ENCODE peak calls at places on chromosomes 12 and 14, in ten cellular contexts. M is ascending aorta, F is IMR-90, V is endothelial cell of umbilical vein, X is lower lobe of right lung, D is H9, P is thoracic aorta, K is body of pancreas, Y is vagina, I is tibial artery. C is an unnamed sample. For H3K27me3, the result is how much of the 10 kb centered on the place peaks cover.

GRCh38 chr12:47984331-47984801 is 19.9 kb downstream of the COL2A1 start:
- DNase-seq in M (no peak), F (no peak), V (no peak), X (no peak), D (no peak), P (no peak), K (no peak), Y (no peak), I (no peak), C (no peak)

GRCh38 chr12:31582155-31582554 is 8.8 kb downstream of the DENND5B start:
- DNase-seq in M (no peak), F (peak), V (no peak), X (no peak), D (no peak), P (no peak), K (no peak), Y (no peak), I (no peak), C (no peak)

GRCh38 chr14:106039400-106039799 is 513.0 kb downstream of the TMEM121 start:
- DNase-seq in M (no peak), F (no peak), V (no peak), X (peak), D (no peak), P (no peak), K (peak), Y (no peak), I (no peak), C (peak)

GRCh38 chr14:75450381-75451276 is 22.8 kb downstream of the JDP2 start:
- DNase-seq in M (peak), F (peak), V (peak), X (peak), D (no peak), P (no peak), K (peak), Y (no peak), I (no peak), C (no peak)

GRCh38 chr14:90109858-90110257 is 48.1 kb downstream of the KCNK13 start:
- DNase-seq in M (no peak), F (no peak), V (no peak), X (no peak), D (peak), P (no peak), K (no peak), Y (no peak), I (no peak), C (no peak)

GRCh38 chr12:53476769-53477209 is 22.5 kb downstream of the MAP3K12 start:
- DNase-seq in M (no peak), F (no peak), V (peak), X (no peak), D (no peak), P (no peak), K (no peak), Y (no peak), I (no peak), C (no peak)

GRCh38 chr12:111454311-111454710 is 48.6 kb downstream of the SH2B3 start:
- DNase-seq in M (no peak), F (no peak), V (no peak), X (no peak), D (no peak), P (no peak), K (no peak), Y (no peak), I (no peak), C (no peak)

GRCh38 chr12:47022296-47022695 is 57.1 kb upstream of the PCED1B start:
- DNase-seq in M (no peak), F (peak), V (peak), X (no peak), D (no peak), P (no peak), K (no peak), Y (no peak), I (no peak), C (no peak)

GRCh38 chr12:1346126-1346525 is 248.3 kb downstream of the FBXL14 start:
- DNase-seq in M (no peak), F (peak), V (no peak), X (no peak), D (no peak), P (no peak), K (no peak), Y (no peak), I (no peak), C (no peak)

GRCh38 chr14:31243860-31244259 is 36.3 kb upstream of the HECTD1 start:
- DNase-seq in M (no peak), F (no peak), V (no peak), X (no peak), D (peak), P (no peak), K (no peak), Y (no peak), I (no peak), C (no peak)

GRCh38 chr12:105014603-105015002 is 28.5 kb downstream of the NOPCHAP1 start:
- DNase-seq in M (no peak), F (no peak), V (no peak), X (no peak), D (no peak), P (no peak), K (no peak), Y (no peak), I (no peak), C (no peak)

GRCh38 chr12:114220311-114220710 is 185.6 kb downstream of the TBX5 start:
- DNase-seq in M (no peak), F (no peak), V (no peak), X (no peak), D (no peak), P (no peak), K (no peak), Y (no peak), I (no peak), C (no peak)

GRCh38 chr12:122891661-122892525 is 4.0 kb downstream of the VPS37B start:
- DNase-seq in M (peak), F (peak), V (peak), X (no peak), D (peak), P (no peak), K (no peak), Y (no peak), I (no peak), C (no peak)

GRCh38 chr12:20508362-20508761 is 140.0 kb downstream of the PDE3A start:
- DNase-seq in M (no peak), F (peak), V (no peak), X (no peak), D (no peak), P (no peak), K (no peak), Y (no peak), I (no peak), C (no peak)

GRCh38 chr14:81161749-81162148 is 59.0 kb downstream of the GTF2A1 start:
- DNase-seq in M (no peak), F (no peak), V (no peak), X (no peak), D (no peak), P (no peak), K (no peak), Y (no peak), I (no peak), C (no peak)

GRCh38 chr12:99611117-99611516 is 36.4 kb upstream of the GARIN6 start:
- DNase-seq in M (no peak), F (no peak), V (no peak), X (no peak), D (no peak), P (no peak), K (no peak), Y (no peak), I (no peak), C (no peak)

GRCh38 chr14:36647827-36648753 is 13.6 kb upstream of the PAX9 start:
- DNase-seq in M (no peak), F (peak), V (peak), X (no peak), D (peak), P (no peak), K (no peak), Y (no peak), I (no peak), C (no peak)

GRCh38 chr14:64727551-64728071 is 23.4 kb downstream of the PLEKHG3 start:
- DNase-seq in M (no peak), F (no peak), V (no peak), X (no peak), D (no peak), P (no peak), K (peak), Y (no peak), I (no peak), C (no peak)

GRCh38 chr12:14256555-14257169 is 108.8 kb upstream of the ATF7IP start:
- DNase-seq in M (peak), F (peak), V (peak), X (peak), D (peak), P (peak), K (peak), Y (no peak), I (peak), C (peak)

GRCh38 chr12:109088818-109089217 is 4.5 kb downstream of the ALKBH2 start:
- DNase-seq in M (no peak), F (peak), V (no peak), X (no peak), D (no peak), P (no peak), K (no peak), Y (no peak), I (no peak), C (no peak)

GRCh38 chr14:32468955-32469354 is 139.9 kb downstream of the AKAP6 start:
- DNase-seq in M (no peak), F (peak), V (peak), X (no peak), D (no peak), P (no peak), K (peak), Y (no peak), I (peak), C (no peak)

GRCh38 chr14:63076476-63076875 is 31.2 kb upstream of the KCNH5 start:
- DNase-seq in M (no peak), F (peak), V (no peak), X (no peak), D (no peak), P (no peak), K (no peak), Y (no peak), I (no peak), C (no peak)

GRCh38 chr12:50057000-50057841 is at the start of gene ASIC1:
- DNase-seq in M (peak), F (peak), V (peak), X (peak), D (peak), P (no peak), K (peak), Y (no peak), I (peak), C (peak)

GRCh38 chr14:49999216-49999761 is 106.4 kb downstream of the ARF6 start:
- DNase-seq in M (peak), F (peak), V (peak), X (peak), D (peak), P (peak), K (peak), Y (no peak), I (peak), C (peak)

GRCh38 chr12:124642105-124642504 is 74.7 kb upstream of the NCOR2 start:
- DNase-seq in M (no peak), F (no peak), V (no peak), X (no peak), D (no peak), P (no peak), K (no peak), Y (no peak), I (no peak), C (no peak)

GRCh38 chr12:94374124-94374523 is 85.5 kb downstream of the CEP83 start:
- DNase-seq in M (no peak), F (no peak), V (no peak), X (no peak), D (no peak), P (no peak), K (no peak), Y (no peak), I (no peak), C (no peak)

GRCh38 chr14:33611405-33612183 is 339.3 kb downstream of the EGLN3 start:
- DNase-seq in M (no peak), F (no peak), V (peak), X (no peak), D (peak), P (no peak), K (no peak), Y (no peak), I (no peak), C (no peak)

GRCh38 chr12:53207042-53207441 is at the start of gene ITGB7:
- DNase-seq in M (no peak), F (no peak), V (no peak), X (no peak), D (no peak), P (no peak), K (no peak), Y (no peak), I (no peak), C (peak)

GRCh38 chr14:56185991-56186390 is 67.8 kb downstream of the PELI2 start:
- DNase-seq in M (no peak), F (no peak), V (no peak), X (no peak), D (no peak), P (no peak), K (peak), Y (no peak), I (no peak), C (no peak)

GRCh38 chr12:113228394-113229028 is 7.2 kb downstream of the TPCN1 start:
- DNase-seq in M (no peak), F (no peak), V (no peak), X (no peak), D (no peak), P (no peak), K (no peak), Y (no peak), I (no peak), C (no peak)

GRCh38 chr14:63276492-63277342 is 42.0 kb downstream of the GPHB5 start:
- DNase-seq in M (no peak), F (peak), V (peak), X (no peak), D (no peak), P (no peak), K (no peak), Y (no peak), I (no peak), C (no peak)

GRCh38 chr12:43306066-43306465 is 245.9 kb downstream of the ADAMTS20 start:
- DNase-seq in M (no peak), F (peak), V (peak), X (no peak), D (no peak), P (no peak), K (no peak), Y (no peak), I (no peak), C (no peak)

GRCh38 chr12:67352682-67353081 is 83.5 kb downstream of the CAND1 start:
- DNase-seq in M (no peak), F (peak), V (no peak), X (no peak), D (no peak), P (no peak), K (no peak), Y (no peak), I (no peak), C (no peak)

GRCh38 chr12:132199526-132200319 is 55.5 kb downstream of the NOC4L start:
- DNase-seq in M (no peak), F (no peak), V (no peak), X (no peak), D (no peak), P (no peak), K (no peak), Y (no peak), I (no peak), C (no peak)

GRCh38 chr14:97299661-97300060 is 502.5 kb downstream of the VRK1 start:
- DNase-seq in M (no peak), F (no peak), V (no peak), X (no peak), D (peak), P (no peak), K (no peak), Y (no peak), I (no peak), C (peak)
- TF ChIP-seq CTCF in M (no peak), F (no peak), V (no peak), X (no peak), D (peak), P (no peak), K (no peak), Y (no peak), I (no peak), C (peak)

GRCh38 chr14:94373708-94374107 is 14.7 kb downstream of the SERPINA1 start:
- DNase-seq in M (peak), F (peak), V (no peak), X (no peak), D (no peak), P (no peak), K (no peak), Y (no peak), I (peak), C (no peak)

GRCh38 chr14:94376976-94377865 is 11.2 kb downstream of the SERPINA1 start:
- DNase-seq in M (peak), F (no peak), V (no peak), X (no peak), D (no peak), P (no peak), K (no peak), Y (no peak), I (peak), C (no peak)

GRCh38 chr14:94375552-94376107 is 12.8 kb downstream of the SERPINA1 start:
- DNase-seq in M (peak), F (no peak), V (no peak), X (no peak), D (no peak), P (no peak), K (no peak), Y (no peak), I (peak), C (no peak)

GRCh38 chr14:94376108-94376975 is 12.1 kb downstream of the SERPINA1 start:
- DNase-seq in M (peak), F (no peak), V (no peak), X (peak), D (no peak), P (no peak), K (no peak), Y (no peak), I (peak), C (no peak)

GRCh38 chr14:94374749-94375148 is 13.7 kb downstream of the SERPINA1 start:
- DNase-seq in M (no peak), F (peak), V (no peak), X (no peak), D (no peak), P (no peak), K (no peak), Y (no peak), I (no peak), C (no peak)
- H3K27ac ChIP-seq in M (no peak), F (no peak), V (no peak), X (no peak), D (no peak), P (no peak), K (no peak), Y (no peak), I (no peak), C (no peak)

GRCh38 chr14:74357585-74357984 is 9.3 kb downstream of the VRTN start:
- DNase-seq in M (no peak), F (no peak), V (no peak), X (no peak), D (no peak), P (no peak), K (no peak), Y (no peak), I (no peak), C (no peak)

GRCh38 chr14:74360163-74360562 is 11.9 kb downstream of the VRTN start:
- DNase-seq in M (no peak), F (no peak), V (no peak), X (no peak), D (no peak), P (no peak), K (peak), Y (no peak), I (no peak), C (no peak)

GRCh38 chr14:74356892-74357575 is 8.8 kb downstream of the VRTN start:
- DNase-seq in M (no peak), F (no peak), V (no peak), X (no peak), D (no peak), P (no peak), K (no peak), Y (no peak), I (no peak), C (no peak)

GRCh38 chr14:74362361-74362915 is 14.2 kb downstream of the VRTN start:
- DNase-seq in M (peak), F (peak), V (peak), X (peak), D (peak), P (peak), K (peak), Y (no peak), I (peak), C (peak)

DNA sequence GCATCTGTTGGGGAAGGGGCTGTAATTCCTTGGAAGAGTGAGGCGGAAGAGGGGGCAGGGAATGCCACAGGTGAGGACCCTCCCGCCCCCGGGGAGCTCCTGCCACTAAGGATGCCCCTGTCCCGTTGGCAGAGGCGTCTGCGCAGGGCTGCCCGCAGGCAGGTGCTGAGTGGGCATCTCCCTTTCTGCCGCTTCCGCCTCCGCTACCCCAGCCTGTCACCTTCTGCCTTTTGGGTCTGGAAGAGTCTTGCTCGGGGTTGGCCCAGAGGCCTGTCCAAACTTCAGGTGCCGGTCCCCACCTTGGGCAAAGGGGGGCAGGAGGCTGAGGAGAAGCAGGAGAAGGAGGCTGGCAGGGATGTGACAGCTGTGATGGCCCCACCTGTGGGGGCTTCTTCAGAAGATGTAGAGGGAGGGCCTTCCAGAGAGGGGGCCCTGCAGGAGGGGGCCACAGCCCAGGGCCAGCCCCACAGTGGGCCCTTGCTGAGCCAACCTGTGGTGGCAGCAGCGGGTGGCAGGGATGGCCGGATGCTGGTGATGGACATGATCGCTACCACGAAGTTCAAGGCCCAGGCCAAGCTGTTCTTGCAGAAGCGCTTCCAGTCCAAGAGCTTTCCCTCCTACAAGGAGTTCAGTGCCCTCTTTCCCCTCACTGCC is 10.0 kb downstream of the VRTN start:
- DNase-seq in M (no peak), F (no peak), V (no peak), X (no peak), D (no peak), P (no peak), K (no peak), Y (no peak), I (no peak), C (no peak)
- H3K27me3 ChIP-seq in M (under half), F (under half), V (under half), X (under half), D (under half), P (under half), K (under half), Y (under half), I (under half), C (under half)

GRCh38 chr14:29521526-29522137 is 406.0 kb downstream of the PRKD1 start:
- DNase-seq in M (no peak), F (peak), V (peak), X (no peak), D (peak), P (no peak), K (no peak), Y (no peak), I (no peak), C (no peak)

GRCh38 chr14:29518335-29518734 is 409.3 kb downstream of the PRKD1 start:
- DNase-seq in M (no peak), F (peak), V (peak), X (no peak), D (no peak), P (no peak), K (no peak), Y (no peak), I (no peak), C (no peak)
- TF ChIP-seq CTCF in M (no peak), F (peak), V (no peak), X (no peak), D (no peak), P (no peak), K (no peak), Y (no peak), I (no peak), C (no peak)

DNA sequence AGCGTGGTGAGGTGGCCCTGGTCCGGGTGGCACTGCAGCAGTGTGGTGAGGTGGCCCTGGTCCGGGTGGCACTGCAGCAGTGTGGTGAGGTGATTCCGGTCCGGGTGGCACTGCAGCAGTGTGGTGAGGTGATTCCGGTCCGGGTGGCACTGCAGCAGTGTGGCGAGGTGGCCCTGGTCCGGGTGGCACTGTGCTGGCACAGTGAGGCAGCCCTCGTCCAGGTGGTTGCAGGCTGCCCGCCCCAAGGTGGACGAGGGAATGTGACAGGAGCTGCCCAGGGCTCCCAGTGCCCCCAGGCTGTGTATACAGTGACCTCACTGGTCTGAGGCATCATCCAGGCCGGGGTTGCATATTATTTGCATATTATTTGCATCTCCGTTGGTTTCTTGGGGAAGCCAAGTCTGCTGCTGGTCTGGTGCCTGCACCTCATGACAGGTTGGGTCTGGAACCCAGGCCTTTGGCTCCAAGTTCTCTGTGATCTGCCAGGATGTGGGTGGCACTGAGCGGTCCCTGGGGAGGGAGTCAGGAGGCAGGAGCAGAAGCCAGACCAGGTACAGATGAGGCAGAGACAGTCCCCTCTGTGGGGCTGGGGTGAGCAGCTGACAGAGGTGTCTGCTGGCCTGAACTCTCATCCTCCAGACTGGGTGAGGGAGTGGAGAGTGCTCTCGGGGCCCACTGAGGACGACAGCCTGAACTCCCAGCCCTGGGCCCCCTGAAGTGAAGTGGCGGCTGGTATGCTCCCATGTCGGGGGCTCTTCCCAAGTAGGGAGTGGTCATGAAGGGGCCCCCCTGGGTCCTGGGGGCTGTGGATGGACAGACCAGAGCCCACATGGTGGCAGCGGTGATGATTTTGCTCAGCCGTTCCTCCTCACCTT is 79.3 kb downstream of the KIF26A start:
- DNase-seq in M (no peak), F (no peak), V (no peak), X (peak), D (no peak), P (no peak), K (no peak), Y (no peak), I (no peak), C (no peak)
- H3K27ac ChIP-seq in M (no peak), F (no peak), V (no peak), X (no peak), D (no peak), P (no peak), K (no peak), Y (no peak), I (no peak), C (no peak)

GRCh38 chr14:100681111-100681510 is 45.6 kb upstream of the DLK1 start:
- DNase-seq in M (no peak), F (no peak), V (no peak), X (no peak), D (no peak), P (no peak), K (no peak), Y (no peak), I (no peak), C (no peak)
- H3K27me3 ChIP-seq in M (under half), F (under half), V (under half), X (under half), D (under half), P (under half), K (under half), Y (under half), I (under half), C (under half)